ENCODE peak calls at places on chromosomes 12 and 14, in five cellular contexts. B, S, J, W and T are unnamed samples.

GRCh38 chr12:124441443-124442190 is 125.8 kb downstream of the NCOR2 start:
- DNase-seq in B (no peak), S (no peak), J (peak; percentile 95), W (peak; percentile 95), T (peak; percentile 92)

GRCh38 chr12:2288471-2288870 is 235.7 kb downstream of the CACNA1C start:
- DNase-seq in B (no peak), S (no peak), J (no peak), W (no peak), T (no peak)

GRCh38 chr12:30982413-30982812 is 55.9 kb downstream of the TSPAN11 start:
- DNase-seq in B (no peak), S (no peak), J (no peak), W (no peak), T (no peak)

GRCh38 chr14:51733147-51733546 is 81.4 kb downstream of the FRMD6 start:
- DNase-seq in B (no peak), S (no peak), J (no peak), W (no peak), T (no peak)

GRCh38 chr12:51970904-51971646 is 19.6 kb downstream of the ACVR1B start:
- DNase-seq in B (peak; percentile 47), S (peak; percentile 12), J (peak; percentile 51), W (peak; percentile 45), T (peak; percentile 14)

GRCh38 chr12:62588916-62589315 is 122.3 kb downstream of the MON2 start:
- DNase-seq in B (no peak), S (no peak), J (peak; percentile 32), W (no peak), T (no peak)

GRCh38 chr12:46617167-46617566 is 208.6 kb downstream of the SLC38A4 start:
- DNase-seq in B (no peak), S (no peak), J (peak; percentile 92), W (no peak), T (no peak)

GRCh38 chr12:96219700-96220206 is 25.6 kb downstream of the ELK3 start:
- DNase-seq in B (no peak), S (no peak), J (peak; percentile 94), W (peak; percentile 94), T (peak; percentile 98)

GRCh38 chr14:68853749-68854148 is 60.9 kb upstream of the ZFP36L1 start:
- DNase-seq in B (no peak), S (no peak), J (no peak), W (no peak), T (no peak)

GRCh38 chr12:49296836-49297694 is 2.1 kb downstream of the PRPH start:
- DNase-seq in B (no peak), S (no peak), J (no peak), W (peak; percentile 81), T (peak; percentile 26)

GRCh38 chr12:124605150-124605549 is 37.7 kb upstream of the NCOR2 start:
- DNase-seq in B (no peak), S (no peak), J (no peak), W (no peak), T (no peak)

GRCh38 chr12:131941987-131942341 is 7.8 kb upstream of the EP400 start:
- DNase-seq in B (no peak), S (no peak), J (no peak), W (no peak), T (no peak)

GRCh38 chr12:50862316-50862715 is 19.6 kb downstream of the TMPRSS12 start:
- DNase-seq in B (no peak), S (no peak), J (peak; percentile 84), W (peak; percentile 53), T (peak; percentile 51)

GRCh38 chr12:64655141-64655540 is 44.8 kb downstream of the RASSF3 start:
- DNase-seq in B (no peak), S (no peak), J (no peak), W (no peak), T (no peak)

GRCh38 chr12:25756974-25757665 is 201.4 kb upstream of the RASSF8 start:
- DNase-seq in B (no peak), S (no peak), J (no peak), W (no peak), T (no peak)

GRCh38 chr12:62306569-62307530 is 46.6 kb downstream of the USP15 start:
- DNase-seq in B (no peak), S (no peak), J (no peak), W (no peak), T (no peak)

GRCh38 chr14:44701563-44702263 is 194.6 kb upstream of the FSCB start:
- DNase-seq in B (no peak), S (no peak), J (peak; percentile 33), W (no peak), T (peak; percentile 29)

GRCh38 chr12:716506-716905 is 35.9 kb upstream of the WNK1 start:
- DNase-seq in B (peak; percentile 14), S (peak; percentile 51), J (peak; percentile 13), W (no peak), T (no peak)

GRCh38 chr12:81596558-81596957 is 162.6 kb downstream of the PPFIA2 start:
- DNase-seq in B (no peak), S (no peak), J (no peak), W (no peak), T (no peak)

GRCh38 chr12:45299132-45299692 is 83.3 kb downstream of the ANO6 start:
- DNase-seq in B (no peak), S (no peak), J (peak; percentile 78), W (no peak), T (peak; percentile 41)

GRCh38 chr14:92687681-92688433 is 60.6 kb downstream of the LGMN start:
- DNase-seq in B (no peak), S (no peak), J (no peak), W (no peak), T (no peak)

GRCh38 chr12:5554711-5555110 is 122.8 kb downstream of the NTF3 start:
- DNase-seq in B (no peak), S (no peak), J (no peak), W (no peak), T (no peak)

GRCh38 chr12:108508243-108508642 is 6.8 kb upstream of the FICD start:
- DNase-seq in B (no peak), S (no peak), J (no peak), W (no peak), T (no peak)

GRCh38 chr12:131267576-131267975 is 313.9 kb downstream of the ADGRD1 start:
- DNase-seq in B (no peak), S (no peak), J (no peak), W (no peak), T (no peak)

GRCh38 chr12:131442337-131442918 is 268.5 kb upstream of the SFSWAP start:
- DNase-seq in B (no peak), S (no peak), J (no peak), W (no peak), T (no peak)

GRCh38 chr12:113700943-113701342 is 229.3 kb upstream of the LHX5 start:
- DNase-seq in B (no peak), S (no peak), J (peak; percentile 80), W (no peak), T (peak; percentile 76)

GRCh38 chr12:78181544-78182162 is 351.0 kb downstream of the NAV3 start:
- DNase-seq in B (peak; percentile 29), S (no peak), J (peak; percentile 58), W (no peak), T (no peak)

GRCh38 chr12:89319111-89319510 is 33.2 kb downstream of the DUSP6 start:
- DNase-seq in B (no peak), S (no peak), J (peak; percentile 15), W (no peak), T (no peak)

GRCh38 chr14:24368562-24369252 is 723 bp downstream of the NFATC4 start:
- DNase-seq in B (peak; percentile 53), S (no peak), J (peak; percentile 75), W (peak; percentile 14), T (peak; percentile 65)

GRCh38 chr12:84653482-84653881 is 259.1 kb downstream of the SLC6A15 start:
- DNase-seq in B (no peak), S (no peak), J (no peak), W (no peak), T (no peak)

GRCh38 chr12:109250523-109250922 is 58.6 kb downstream of the FOXN4 start:
- DNase-seq in B (no peak), S (no peak), J (no peak), W (no peak), T (no peak)

GRCh38 chr14:72758420-72758819 is 135.5 kb downstream of the DPF3 start:
- DNase-seq in B (no peak), S (no peak), J (no peak), W (no peak), T (no peak)

GRCh38 chr12:128387811-128388422 is 120.9 kb downstream of the TMEM132C start:
- DNase-seq in B (peak; percentile 25), S (no peak), J (no peak), W (no peak), T (peak; percentile 37)

GRCh38 chr14:99971929-99972747 is 93.1 kb upstream of the EVL start:
- DNase-seq in B (peak; percentile 19), S (no peak), J (peak; percentile 30), W (peak; percentile 37), T (peak; percentile 2)